ENCODE peak calls at places on chromosomes 3 and 15, in ten cellular contexts. G is CD4-positive, alpha-beta memory T cell; L is mammary epithelial cell; J is skeletal muscle cell; R is H7; U is IMR-90; C is adipocyte; H is AG04450; O is neural progenitor cell; D is cardiac fibroblast. I is an unnamed sample.

GRCh38 chr15:50450678-50451077 is 26.5 kb downstream of the USP8 start:
- DNase-seq in G (no peak), L (no peak), J (no peak), R (no peak), U (no peak), C (no peak), H (no peak), O (no peak), D (no peak), I (no peak)

GRCh38 chr3:46864051-46864881 is 1.0 kb upstream of the MYL3 start:
- DNase-seq in G (no peak), L (no peak), J (no peak), R (no peak), U (no peak), C (no peak), H (no peak), O (no peak), D (no peak), I (peak; percentile 54)

GRCh38 chr3:128933922-128934253 is 54.5 kb downstream of the ACAD9 start:
- DNase-seq in G (no peak), L (no peak), J (no peak), R (peak; percentile 35), U (no peak), C (no peak), H (no peak), O (no peak), D (no peak), I (no peak)

GRCh38 chr3:43432462-43432861 is 146.1 kb downstream of the SNRK start:
- DNase-seq in G (no peak), L (no peak), J (no peak), R (no peak), U (no peak), C (no peak), H (no peak), O (no peak), D (no peak), I (no peak)

GRCh38 chr3:119856695-119857094 is 74.8 kb downstream of the NR1I2 start:
- DNase-seq in G (no peak), L (no peak), J (no peak), R (no peak), U (peak; percentile 37), C (no peak), H (no peak), O (no peak), D (no peak), I (no peak)

GRCh38 chr15:48205981-48206380 is at the start of gene SLC12A1:
- DNase-seq in G (no peak), L (no peak), J (no peak), R (no peak), U (no peak), C (no peak), H (no peak), O (no peak), D (no peak), I (no peak)

GRCh38 chr3:123120546-123120945 is 53.7 kb downstream of the PDIA5 start:
- DNase-seq in G (no peak), L (no peak), J (no peak), R (no peak), U (no peak), C (no peak), H (no peak), O (no peak), D (no peak), I (no peak)

GRCh38 chr15:48954538-48954937 is 9.2 kb downstream of the SHC4 start:
- DNase-seq in G (no peak), L (no peak), J (no peak), R (no peak), U (peak; percentile 20), C (peak; percentile 69), H (no peak), O (peak; percentile 9), D (peak; percentile 8), I (no peak)

GRCh38 chr3:102302020-102302419 is 132.8 kb upstream of the ZPLD1 start:
- DNase-seq in G (no peak), L (no peak), J (no peak), R (no peak), U (no peak), C (no peak), H (no peak), O (no peak), D (no peak), I (no peak)

GRCh38 chr15:69092159-69092558 is 68.3 kb upstream of the GLCE start:
- DNase-seq in G (no peak), L (peak; percentile 90), J (no peak), R (no peak), U (peak; percentile 64), C (peak; percentile 24), H (no peak), O (no peak), D (peak; percentile 76), I (no peak)

GRCh38 chr15:98000249-98001203 is 40.0 kb downstream of the ARRDC4 start:
- DNase-seq in G (no peak), L (peak; percentile 93), J (no peak), R (no peak), U (no peak), C (no peak), H (no peak), O (no peak), D (no peak), I (no peak)

DNA sequence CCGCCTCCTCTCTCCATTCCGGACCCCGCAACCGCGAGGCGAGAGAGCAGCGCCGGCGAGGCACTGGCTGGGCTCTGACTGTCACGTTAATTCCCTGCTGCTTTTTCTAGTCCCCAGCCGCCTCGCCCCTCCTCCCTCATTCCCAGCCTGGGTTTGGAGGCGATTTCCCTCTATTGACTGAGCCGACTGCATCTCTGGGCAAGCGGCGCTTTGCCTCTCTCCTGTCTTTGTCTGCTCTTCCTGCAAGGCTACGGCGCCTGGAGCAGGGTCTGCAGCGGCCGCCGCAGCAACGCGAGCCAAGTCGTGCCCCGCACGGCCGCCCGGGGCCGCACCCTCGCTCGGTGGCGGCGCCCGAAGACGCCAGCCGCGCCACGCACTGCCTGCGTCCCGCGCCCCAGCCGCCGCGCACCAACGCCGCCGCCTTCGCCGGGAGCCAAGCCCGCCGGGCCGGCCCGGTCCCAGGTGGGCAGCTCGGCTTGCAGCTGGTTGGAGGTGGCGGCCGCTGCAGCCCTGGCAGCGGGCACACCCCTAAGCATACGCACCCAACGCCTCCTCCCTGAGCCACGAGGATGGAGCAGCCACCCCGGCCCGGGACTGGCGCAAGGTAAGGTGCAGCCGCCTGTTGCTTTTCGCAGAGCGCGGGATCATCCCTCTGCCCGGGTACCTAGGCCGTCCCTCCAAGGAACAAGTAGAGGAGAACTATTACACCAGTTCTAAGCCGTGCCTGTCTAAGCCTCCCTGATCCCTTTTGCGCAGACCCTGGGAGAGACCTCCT is at the start of gene LRRC3B:
- DNase-seq in G (no peak), L (no peak), J (no peak), R (peak; percentile 85), U (no peak), C (no peak), H (no peak), O (peak; percentile 89), D (no peak), I (peak; percentile 65)
- H3K4me3 ChIP-seq in G (no peak within 1 kb of the TSS), L (no peak within 1 kb of the TSS), J (no peak within 1 kb of the TSS), R (peak within 1 kb of the TSS; percentile 50), U (no peak within 1 kb of the TSS), C (no peak within 1 kb of the TSS), H (no peak within 1 kb of the TSS), O (peak within 1 kb of the TSS; percentile 75), D (no peak within 1 kb of the TSS), I (peak within 1 kb of the TSS; percentile 39)

DNA sequence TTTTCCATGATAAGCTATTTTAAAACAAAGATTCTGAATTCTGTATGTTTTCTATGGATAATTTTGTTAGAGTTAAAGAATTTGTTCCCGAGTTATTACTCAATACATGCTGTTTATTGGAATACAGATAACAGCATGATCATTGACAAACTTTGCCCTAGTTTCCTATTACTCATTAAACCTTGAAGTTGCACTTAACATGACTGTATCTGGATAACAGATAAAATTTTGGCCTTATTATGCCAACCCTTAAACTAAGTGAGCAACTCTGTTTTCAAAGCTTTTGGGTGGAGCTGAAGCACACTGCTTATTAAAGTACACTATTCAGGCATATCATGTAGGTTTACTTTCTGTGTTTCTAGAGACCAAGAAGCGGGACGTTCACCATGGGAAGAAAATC is at the start of gene AADAC:
- DNase-seq in G (no peak), L (no peak), J (no peak), R (no peak), U (peak; percentile 46), C (no peak), H (no peak), O (no peak), D (no peak), I (no peak)
- H3K4me3 ChIP-seq in G (no peak within 1 kb of the TSS), L (no peak within 1 kb of the TSS), J (no peak within 1 kb of the TSS), R (no peak within 1 kb of the TSS), U (no peak within 1 kb of the TSS), C (peak within 1 kb of the TSS; percentile 71), H (no peak within 1 kb of the TSS), O (no peak within 1 kb of the TSS), D (no peak within 1 kb of the TSS), I (no peak within 1 kb of the TSS)

DNA sequence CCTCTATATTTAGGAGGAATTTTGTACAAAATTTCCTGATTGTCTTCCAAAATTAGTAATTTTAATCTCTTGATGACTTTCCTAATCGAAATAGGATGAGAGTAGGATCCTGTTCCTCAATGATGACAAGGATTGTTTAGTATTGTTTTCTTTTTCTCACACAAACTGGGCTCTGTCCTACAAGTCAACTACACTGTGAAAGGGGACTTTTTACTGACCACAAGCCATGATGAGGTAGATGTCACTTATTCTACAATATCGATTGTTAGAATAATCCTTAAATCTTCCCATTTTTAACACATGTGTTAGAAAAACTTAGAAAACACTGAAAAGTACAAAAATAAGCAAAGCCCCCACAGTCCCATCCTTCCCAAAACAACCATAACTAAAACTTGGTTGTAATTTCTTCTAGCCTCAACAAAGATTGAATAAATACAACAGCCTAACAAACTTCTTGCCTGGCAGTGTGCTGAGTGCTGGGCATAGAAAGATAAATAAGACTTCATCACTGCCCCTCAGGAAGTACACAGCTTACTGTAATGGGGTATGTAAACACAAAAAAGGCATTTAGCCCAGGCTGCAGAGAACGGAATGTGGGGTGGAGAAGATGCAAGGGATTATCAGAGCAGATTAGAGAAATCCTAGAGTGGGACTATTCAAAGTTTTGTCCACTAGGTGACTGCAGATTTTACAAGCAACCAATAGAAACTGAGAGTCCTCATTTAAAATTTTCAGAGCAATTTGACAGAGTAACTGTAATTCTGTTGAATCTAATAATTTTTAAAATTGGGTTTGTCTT is 35.6 kb upstream of the TSC22D2 start:
- DNase-seq in G (no peak), L (no peak), J (no peak), R (no peak), U (peak; percentile 50), C (peak; percentile 34), H (no peak), O (peak; percentile 67), D (peak; percentile 55), I (no peak)
- H3K4me3 ChIP-seq in G (no peak overlapping the region), L (no peak overlapping the region), J (no peak overlapping the region), R (no peak overlapping the region), U (no peak overlapping the region), C (peak overlapping the region; percentile 80), H (no peak overlapping the region), O (no peak overlapping the region), D (no peak overlapping the region), I (no peak overlapping the region)

DNA sequence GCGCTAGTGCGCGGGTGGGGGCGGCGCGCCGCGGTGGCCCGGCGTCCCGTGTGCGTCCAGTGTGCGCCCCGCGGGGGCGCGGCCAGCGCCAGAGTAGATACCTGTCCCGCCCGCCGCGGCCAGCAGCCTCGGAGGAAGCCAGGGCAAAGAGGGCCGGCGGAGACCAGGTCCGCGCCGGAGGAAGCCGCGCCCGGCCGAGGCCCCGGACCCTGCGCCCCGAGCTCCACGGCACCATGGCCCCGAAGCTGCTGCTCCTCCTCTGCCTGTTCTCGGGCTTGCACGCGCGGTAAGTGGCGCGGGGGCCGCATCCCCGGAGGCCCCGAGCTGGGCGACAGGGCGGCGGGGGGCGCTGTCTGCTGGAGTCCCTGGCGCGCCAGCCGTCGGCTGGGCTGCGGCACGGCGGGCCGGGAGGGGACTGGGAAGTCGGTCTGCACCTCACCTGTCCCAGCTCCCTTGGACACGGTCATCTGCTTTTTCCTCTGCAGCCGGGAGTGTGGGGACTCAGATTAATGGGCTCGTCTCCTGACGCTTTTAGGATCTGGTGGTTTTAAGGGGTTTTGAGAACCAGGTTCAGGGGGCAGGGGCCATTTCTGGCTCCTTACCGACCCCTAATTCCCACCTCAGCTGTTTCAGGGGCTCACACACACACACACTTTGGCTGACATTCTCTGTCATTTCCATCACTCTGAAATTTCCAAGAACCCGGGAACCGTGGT is 480 bp downstream of the GABRG3 start:
- DNase-seq in G (no peak), L (no peak), J (no peak), R (peak; percentile 76), U (no peak), C (no peak), H (no peak), O (peak; percentile 65), D (no peak), I (no peak)
- H3K4me3 ChIP-seq in G (no peak overlapping the region), L (no peak overlapping the region), J (peak overlapping the region; percentile 21), R (peak overlapping the region; percentile 51), U (no peak overlapping the region), C (no peak overlapping the region), H (no peak overlapping the region), O (peak overlapping the region; percentile 82), D (no peak overlapping the region), I (no peak overlapping the region)

I was measured in upper lobe of right lung.